ENCODE peak calls at places on chromosome 12, in four cellular contexts. One of them, this sample, is unnamed.

GRCh38 chr12:29762637-29763300 is 21.0 kb downstream of the TMTC1 start:
- DNase-seq in stomach: no peak
- DNase-seq in HCT116: no peak
- DNase-seq in uterus: no peak
- DNase-seq in this sample: no peak

GRCh38 chr12:53990311-53991076 is 5.5 kb downstream of the HOXC10 start:
- DNase-seq in stomach: no peak
- DNase-seq in HCT116: no peak
- DNase-seq in uterus: no peak
- DNase-seq in this sample: no peak

GRCh38 chr12:70661762-70662161 is 24.5 kb upstream of the PTPRB start:
- DNase-seq in stomach: no peak
- DNase-seq in HCT116: no peak
- DNase-seq in uterus: no peak
- DNase-seq in this sample: peak

GRCh38 chr12:41142376-41142775 is 45.7 kb upstream of the PDZRN4 start:
- DNase-seq in stomach: no peak
- DNase-seq in HCT116: no peak
- DNase-seq in uterus: no peak
- DNase-seq in this sample: no peak

GRCh38 chr12:1527789-1528188 is 66.6 kb downstream of the FBXL14 start:
- DNase-seq in stomach: no peak
- DNase-seq in HCT116: no peak
- DNase-seq in uterus: no peak
- DNase-seq in this sample: peak

GRCh38 chr12:124636138-124636968 is 68.9 kb upstream of the NCOR2 start:
- DNase-seq in stomach: peak
- DNase-seq in HCT116: peak
- DNase-seq in uterus: peak
- DNase-seq in this sample: peak

GRCh38 chr12:52353766-52354165 is 13.5 kb downstream of the KRT85 start:
- DNase-seq in stomach: no peak
- DNase-seq in HCT116: no peak
- DNase-seq in uterus: no peak
- DNase-seq in this sample: no peak

GRCh38 chr12:12265571-12266388 is 1.1 kb downstream of the LRP6 start:
- DNase-seq in stomach: no peak
- DNase-seq in HCT116: no peak
- DNase-seq in uterus: no peak
- DNase-seq in this sample: no peak

GRCh38 chr12:132560831-132561783 is 49.3 kb downstream of the LRCOL1 start:
- DNase-seq in stomach: peak
- DNase-seq in HCT116: peak
- DNase-seq in uterus: no peak
- DNase-seq in this sample: peak

GRCh38 chr12:102631274-102631673 is 150.9 kb upstream of the IGF1 start:
- DNase-seq in stomach: no peak
- DNase-seq in HCT116: no peak
- DNase-seq in uterus: no peak
- DNase-seq in this sample: peak

GRCh38 chr12:29517265-29517664 is 19.8 kb upstream of the OVCH1 start:
- DNase-seq in stomach: no peak
- DNase-seq in HCT116: no peak
- DNase-seq in uterus: no peak
- DNase-seq in this sample: no peak

GRCh38 chr12:28242888-28243633 is 52.8 kb downstream of the CCDC91 start:
- DNase-seq in stomach: peak
- DNase-seq in HCT116: no peak
- DNase-seq in uterus: no peak
- DNase-seq in this sample: no peak

GRCh38 chr12:47188576-47189441 is 109.0 kb upstream of the AMIGO2 start:
- DNase-seq in stomach: no peak
- DNase-seq in HCT116: no peak
- DNase-seq in uterus: no peak
- DNase-seq in this sample: no peak

GRCh38 chr12:52004042-52004648 is 2.6 kb upstream of the TAMALIN start:
- DNase-seq in stomach: peak
- DNase-seq in HCT116: no peak
- DNase-seq in uterus: peak
- DNase-seq in this sample: peak

GRCh38 chr12:2682301-2683282 is 112.2 kb upstream of the FKBP4 start:
- DNase-seq in stomach: no peak
- DNase-seq in HCT116: peak
- DNase-seq in uterus: peak
- DNase-seq in this sample: no peak

GRCh38 chr12:108134744-108135143 is 5.7 kb downstream of the WSCD2 start:
- DNase-seq in stomach: no peak
- DNase-seq in HCT116: no peak
- DNase-seq in uterus: no peak
- DNase-seq in this sample: no peak

GRCh38 chr12:42776396-42776795 is 186.8 kb upstream of the PRICKLE1 start:
- DNase-seq in stomach: no peak
- DNase-seq in HCT116: no peak
- DNase-seq in uterus: no peak
- DNase-seq in this sample: no peak

GRCh38 chr12:87428701-87429277 is 600.4 kb downstream of the C12orf50 start:
- DNase-seq in stomach: no peak
- DNase-seq in HCT116: no peak
- DNase-seq in uterus: no peak
- DNase-seq in this sample: peak

GRCh38 chr12:95529693-95530225 is 21.5 kb downstream of the USP44 start:
- DNase-seq in stomach: no peak
- DNase-seq in HCT116: no peak
- DNase-seq in uterus: no peak
- DNase-seq in this sample: no peak

GRCh38 chr12:72863671-72864070 is 591.5 kb downstream of the TRHDE start:
- DNase-seq in stomach: no peak
- DNase-seq in HCT116: no peak
- DNase-seq in uterus: no peak
- DNase-seq in this sample: no peak

GRCh38 chr12:1093166-1093751 is 102.2 kb downstream of the ERC1 start:
- DNase-seq in stomach: no peak
- DNase-seq in HCT116: peak
- DNase-seq in uterus: no peak
- DNase-seq in this sample: no peak

GRCh38 chr12:30202521-30203259 is 418.9 kb upstream of the TMTC1 start:
- DNase-seq in stomach: no peak
- DNase-seq in HCT116: no peak
- DNase-seq in uterus: no peak
- DNase-seq in this sample: no peak

GRCh38 chr12:46124848-46125619 is 134.7 kb upstream of the SCAF11 start:
- DNase-seq in stomach: peak
- DNase-seq in HCT116: peak
- DNase-seq in uterus: peak
- DNase-seq in this sample: peak

GRCh38 chr12:6097384-6097783 is 27.1 kb downstream of the VWF start:
- DNase-seq in stomach: no peak
- DNase-seq in HCT116: no peak
- DNase-seq in uterus: no peak
- DNase-seq in this sample: no peak

GRCh38 chr12:56724660-56724988 is 475 bp downstream of the NACA start:
- DNase-seq in stomach: no peak
- DNase-seq in HCT116: no peak
- DNase-seq in uterus: peak
- DNase-seq in this sample: no peak

GRCh38 chr12:56723889-56724659 is 1.0 kb downstream of the NACA start:
- DNase-seq in stomach: peak
- DNase-seq in HCT116: no peak
- DNase-seq in uterus: peak
- DNase-seq in this sample: no peak

GRCh38 chr12:56723352-56723751 is 1.7 kb downstream of the NACA start:
- DNase-seq in stomach: no peak
- DNase-seq in HCT116: no peak
- DNase-seq in uterus: no peak
- DNase-seq in this sample: no peak

GRCh38 chr12:56721721-56722120 is 3.4 kb downstream of the NACA start:
- DNase-seq in stomach: no peak
- DNase-seq in HCT116: no peak
- DNase-seq in uterus: no peak
- DNase-seq in this sample: no peak

GRCh38 chr12:56722832-56723231 is 2.3 kb downstream of the NACA start:
- DNase-seq in stomach: no peak
- DNase-seq in HCT116: no peak
- DNase-seq in uterus: no peak
- DNase-seq in this sample: no peak
- TF ChIP-seq POLR2A in stomach: no peak
- TF ChIP-seq POLR2A in HCT116: no peak
- TF ChIP-seq POLR2A in uterus: no peak
- TF ChIP-seq POLR2A in this sample: no peak

GRCh38 chr12:15700595-15700994 is 88.6 kb downstream of the EPS8 start:
- DNase-seq in stomach: no peak
- DNase-seq in HCT116: peak
- DNase-seq in uterus: no peak
- DNase-seq in this sample: peak
- TF ChIP-seq POLR2A in stomach: no peak
- TF ChIP-seq POLR2A in HCT116: no peak
- TF ChIP-seq POLR2A in uterus: no peak
- TF ChIP-seq POLR2A in this sample: no peak

DNA sequence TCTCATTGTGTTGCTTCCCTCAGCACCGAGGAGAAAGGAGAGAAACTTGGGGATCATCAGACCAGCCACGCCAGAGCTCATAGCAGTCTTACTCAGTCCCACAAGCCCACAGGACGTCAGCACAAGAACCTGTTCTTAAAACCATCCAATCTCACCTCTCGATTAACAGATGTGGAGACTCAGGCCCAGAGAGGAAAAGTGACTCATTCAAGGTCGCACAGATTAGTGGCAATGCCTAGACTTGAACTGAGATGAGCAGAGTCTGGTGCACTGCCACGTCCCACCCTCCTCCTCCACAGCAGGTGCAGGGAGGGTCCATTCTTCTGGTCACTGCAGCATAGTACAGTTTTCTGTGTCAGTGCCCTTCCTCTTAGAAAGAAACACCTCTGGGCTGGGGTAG is 154.9 kb upstream of the PZP start:
- DNase-seq in stomach: no peak
- DNase-seq in HCT116: no peak
- DNase-seq in uterus: no peak
- DNase-seq in this sample: no peak
- TF ChIP-seq POLR2A in stomach: no peak
- TF ChIP-seq POLR2A in HCT116: no peak
- TF ChIP-seq POLR2A in uterus: no peak
- TF ChIP-seq POLR2A in this sample: no peak

GRCh38 chr12:57001448-57001906 is 4.9 kb downstream of the ZBTB39 start:
- DNase-seq in stomach: peak
- DNase-seq in HCT116: peak
- DNase-seq in uterus: peak
- DNase-seq in this sample: peak
- TF ChIP-seq POLR2A in stomach: no peak
- TF ChIP-seq POLR2A in HCT116: no peak
- TF ChIP-seq POLR2A in uterus: no peak
- TF ChIP-seq POLR2A in this sample: no peak

This sample was measured in H54.